ENCODE peak calls at places on chromosome 2, in seven cellular contexts. R, T, B, M, H, G and N are unnamed samples.

GRCh38 chr2:217625475-217626245 is 377.1 kb downstream of the TNS1 start:
- DNase-seq in R (peak), T (peak), B (no peak), M (peak), H (no peak), G (no peak), N (peak)

GRCh38 chr2:152505495-152505906 is 170.5 kb downstream of the FMNL2 start:
- DNase-seq in R (peak), T (peak), B (no peak), M (no peak), H (peak), G (no peak), N (no peak)

GRCh38 chr2:151634726-151635467 is 99.4 kb downstream of the NEB start:
- DNase-seq in R (no peak), T (peak), B (no peak), M (no peak), H (no peak), G (no peak), N (no peak)

GRCh38 chr2:152334701-152335015 is 316 bp upstream of the FMNL2 start:
- DNase-seq in R (no peak), T (no peak), B (no peak), M (no peak), H (no peak), G (no peak), N (no peak)

GRCh38 chr2:194345347-194345746 is 1311.7 kb upstream of the SLC39A10 start:
- DNase-seq in R (no peak), T (no peak), B (no peak), M (no peak), H (no peak), G (no peak), N (no peak)

GRCh38 chr2:215138466-215138865 is at the start of gene ABCA12:
- DNase-seq in R (no peak), T (no peak), B (no peak), M (no peak), H (no peak), G (no peak), N (no peak)

GRCh38 chr2:181483876-181484275 is 26.7 kb downstream of the ITGA4 start:
- DNase-seq in R (no peak), T (no peak), B (no peak), M (no peak), H (no peak), G (no peak), N (no peak)

GRCh38 chr2:218890369-218890768 is 9.7 kb downstream of the WNT10A start:
- DNase-seq in R (no peak), T (no peak), B (no peak), M (no peak), H (no peak), G (no peak), N (no peak)

GRCh38 chr2:67600946-67601345 is 203.8 kb downstream of the ETAA1 start:
- DNase-seq in R (peak), T (peak), B (no peak), M (peak), H (peak), G (no peak), N (peak)

GRCh38 chr2:28047698-28048097 is 157.2 kb downstream of the BABAM2 start:
- DNase-seq in R (peak), T (peak), B (peak), M (peak), H (peak), G (no peak), N (peak)

GRCh38 chr2:65532318-65532717 is 99.9 kb upstream of the SPRED2 start:
- DNase-seq in R (no peak), T (no peak), B (no peak), M (no peak), H (no peak), G (no peak), N (no peak)

GRCh38 chr2:240764605-240765004 is 55.4 kb downstream of the KIF1A start:
- DNase-seq in R (no peak), T (no peak), B (no peak), M (no peak), H (no peak), G (no peak), N (no peak)

GRCh38 chr2:160471950-160472349 is 21.7 kb downstream of the RBMS1 start:
- DNase-seq in R (no peak), T (peak), B (no peak), M (no peak), H (no peak), G (no peak), N (no peak)

GRCh38 chr2:221731432-221731831 is 159.3 kb upstream of the EPHA4 start:
- DNase-seq in R (no peak), T (peak), B (no peak), M (no peak), H (no peak), G (no peak), N (peak)

GRCh38 chr2:231613054-231613654 is 20.5 kb downstream of the TEX44 start:
- DNase-seq in R (no peak), T (no peak), B (no peak), M (no peak), H (peak), G (no peak), N (no peak)

GRCh38 chr2:231612199-231613053 is 19.8 kb downstream of the TEX44 start:
- DNase-seq in R (peak), T (peak), B (peak), M (peak), H (peak), G (peak), N (peak)

GRCh38 chr2:231615058-231615671 is 22.5 kb downstream of the TEX44 start:
- DNase-seq in R (no peak), T (no peak), B (no peak), M (no peak), H (no peak), G (no peak), N (no peak)

GRCh38 chr2:231614559-231615057 is 21.9 kb downstream of the TEX44 start:
- DNase-seq in R (no peak), T (no peak), B (peak), M (no peak), H (no peak), G (no peak), N (no peak)

GRCh38 chr2:231613655-231614558 is 21.2 kb downstream of the TEX44 start:
- DNase-seq in R (peak), T (peak), B (peak), M (no peak), H (peak), G (peak), N (peak)
- TF ChIP-seq CTCF in R (peak), T (no peak), B (no peak), M (no peak), H (peak), G (peak), N (peak)

DNA sequence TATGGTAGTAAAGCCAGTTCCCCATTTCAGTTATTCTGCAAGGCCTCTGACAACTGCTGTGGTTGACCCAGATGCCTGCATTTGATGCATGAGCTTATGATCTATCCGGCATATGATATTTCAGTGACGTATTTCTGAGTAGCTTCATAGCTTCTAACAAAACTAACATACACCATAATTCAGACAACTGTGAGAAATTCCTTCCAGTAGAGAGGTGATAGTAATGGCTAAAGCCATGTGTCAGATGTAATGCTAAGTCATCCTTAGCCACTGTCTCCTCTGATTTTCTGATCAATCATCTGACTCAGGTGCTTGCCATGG is 105.2 kb downstream of the TPO start:
- DNase-seq in R (no peak), T (no peak), B (no peak), M (no peak), H (no peak), G (no peak), N (no peak)
- H3K4me3 ChIP-seq in R (no peak), T (no peak), B (no peak), M (no peak), H (no peak), G (no peak), N (no peak)

GRCh38 chr2:11477994-11478393 is 12.0 kb upstream of the E2F6 start:
- DNase-seq in R (peak), T (peak), B (peak), M (peak), H (peak), G (peak), N (peak)
- TF ChIP-seq CTCF in R (peak), T (peak), B (peak), M (peak), H (peak), G (peak), N (peak)

DNA sequence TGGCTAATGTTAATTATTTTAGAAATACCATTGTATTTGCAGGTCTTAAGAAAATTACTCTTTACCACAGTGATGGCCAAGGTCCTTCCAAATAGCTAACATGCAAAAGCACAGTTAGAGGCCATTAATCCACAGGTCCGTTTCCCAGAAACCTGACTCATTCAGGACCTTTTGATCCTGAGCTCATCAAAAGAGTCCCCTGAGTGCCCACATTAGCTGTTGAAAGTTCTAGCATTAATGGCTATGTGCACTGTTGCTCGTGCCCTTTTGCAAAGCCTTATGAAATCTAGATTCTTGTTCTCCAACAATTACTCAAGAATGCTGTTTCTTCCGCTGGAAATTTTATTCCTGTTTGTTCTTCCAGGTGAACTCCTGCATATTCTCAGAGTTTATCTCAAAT is 169.8 kb downstream of the CYRIA start:
- DNase-seq in R (no peak), T (peak), B (no peak), M (no peak), H (no peak), G (no peak), N (no peak)
- H3K4me3 ChIP-seq in R (no peak), T (no peak), B (no peak), M (no peak), H (no peak), G (no peak), N (no peak)

DNA sequence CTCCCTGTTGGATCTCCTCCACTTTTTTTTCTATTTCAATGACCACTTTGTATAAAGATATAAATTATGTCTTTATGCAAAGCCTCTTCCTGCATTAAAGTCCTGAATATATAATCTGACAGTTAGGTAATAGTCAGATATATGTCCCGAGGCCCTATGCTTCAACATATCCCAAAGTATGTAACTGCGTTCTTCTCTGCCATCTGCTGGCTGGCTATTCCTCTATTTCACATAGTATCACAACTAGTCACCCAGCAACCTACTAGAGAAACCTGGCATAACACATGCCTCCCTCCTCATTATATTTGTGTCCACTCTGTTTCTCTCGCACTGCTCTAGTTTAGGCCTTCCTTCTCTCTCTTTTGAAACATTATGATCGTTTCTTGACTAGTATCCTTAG is 640.8 kb downstream of the DPP10 start:
- DNase-seq in R (no peak), T (no peak), B (no peak), M (no peak), H (no peak), G (no peak), N (no peak)
- TF ChIP-seq CTCF in R (no peak), T (no peak), B (no peak), M (no peak), H (no peak), G (no peak), N (no peak)

DNA sequence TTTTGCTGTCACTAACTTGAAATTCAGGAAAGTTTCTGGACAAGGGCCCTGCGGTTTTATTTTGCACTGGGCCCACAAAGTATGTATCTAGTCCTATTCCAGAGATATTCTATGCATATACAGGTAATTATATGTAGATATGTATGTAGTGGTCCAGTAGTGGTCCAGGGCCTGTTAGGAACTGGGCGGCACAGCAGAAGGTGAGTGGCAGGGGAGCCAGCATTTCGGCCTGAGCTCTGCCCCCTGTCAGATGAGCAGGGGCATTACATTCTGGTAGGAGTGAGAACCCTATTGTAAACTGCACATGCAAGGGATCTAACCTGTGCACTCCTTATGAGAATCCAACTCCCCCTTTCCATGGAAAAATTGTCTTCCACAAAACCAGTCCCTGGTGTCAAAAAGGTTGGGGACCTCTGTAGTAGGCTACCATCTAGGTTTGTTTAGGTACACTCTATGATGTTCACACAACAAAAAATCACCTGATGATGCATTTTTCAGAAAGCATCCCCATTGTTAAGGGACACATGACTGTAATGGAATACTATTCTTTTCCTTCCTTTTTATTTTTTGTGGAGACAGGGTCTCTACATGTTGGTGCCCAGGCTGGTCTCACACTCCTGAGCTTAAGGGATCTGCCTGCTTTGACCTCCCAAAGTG is 2.8 kb upstream of the PPP4R3B start:
- DNase-seq in R (no peak), T (peak), B (peak), M (no peak), H (peak), G (no peak), N (no peak)
- H3K4me3 ChIP-seq in R (no peak), T (no peak), B (peak), M (no peak), H (no peak), G (no peak), N (no peak)

DNA sequence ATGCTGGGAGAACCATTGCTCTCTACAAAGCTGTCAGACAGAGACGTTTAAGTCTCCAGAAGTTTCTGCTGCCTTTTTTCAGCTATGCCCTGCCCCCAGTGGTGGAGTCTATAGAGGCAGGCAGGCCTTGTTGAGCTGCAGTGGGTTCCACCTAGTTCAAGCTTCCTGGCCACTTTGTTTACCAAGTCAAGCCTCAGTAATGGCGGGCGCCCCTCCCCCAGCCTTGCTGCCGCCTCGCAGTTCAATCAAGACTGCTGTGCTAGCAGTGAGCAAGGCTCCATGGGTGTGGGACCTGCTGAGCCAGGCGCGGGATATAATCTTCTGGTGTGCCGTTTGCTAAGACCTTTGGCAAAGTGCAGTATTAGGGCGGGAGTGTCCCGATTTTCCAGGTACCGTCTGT is 52.7 kb upstream of the SCYGR2 start:
- DNase-seq in R (no peak), T (no peak), B (no peak), M (no peak), H (no peak), G (no peak), N (no peak)
- TF ChIP-seq CTCF in R (peak), T (peak), B (no peak), M (peak), H (peak), G (no peak), N (peak)